ENCODE peak calls at places on chromosomes 4 and X, in ten cellular contexts. Q is IMR-90; G is CD8-positive, alpha-beta memory T cell; S is BE2C; L is transverse colon; B is fibroblast of lung; O is thyroid gland; N is GM23338; C is tibial artery; Y is stomach. Z is an unnamed sample. For H3K36me3, the result is how much of the 10 kb centered on the place peaks cover.

GRCh38 chr4:112947616-112948015 is 101.8 kb upstream of the ANK2 start:
- DNase-seq in Q (no peak), G (no peak), S (no peak), L (no peak), B (no peak), O (no peak), N (no peak), C (no peak), Y (no peak), Z (no peak)

GRCh38 chr4:99710681-99711345 is 53.2 kb upstream of the C4orf54 start:
- DNase-seq in Q (peak), G (no peak), S (no peak), L (no peak), B (no peak), O (no peak), N (no peak), C (no peak), Y (no peak), Z (no peak)

GRCh38 chr4:10762541-10762940 is 78.0 kb upstream of the CLNK start:
- DNase-seq in Q (peak), G (no peak), S (no peak), L (no peak), B (peak), O (peak), N (peak), C (no peak), Y (no peak), Z (no peak)

GRCh38 chr4:40183615-40184411 is 13.0 kb upstream of the RHOH start:
- DNase-seq in Q (no peak), G (no peak), S (no peak), L (no peak), B (peak), O (no peak), N (no peak), C (no peak), Y (no peak), Z (peak)

GRCh38 chr4:137125011-137125410 is 407.3 kb downstream of the PCDH18 start:
- DNase-seq in Q (peak), G (no peak), S (peak), L (no peak), B (peak), O (no peak), N (no peak), C (peak), Y (no peak), Z (no peak)

GRCh38 chr4:108030332-108030731 is 40.6 kb downstream of the HADH start:
- DNase-seq in Q (peak), G (peak), S (peak), L (peak), B (peak), O (peak), N (peak), C (no peak), Y (no peak), Z (peak)

GRCh38 chrX:134883134-134883700 is 107.6 kb upstream of the SMIM10 start:
- DNase-seq in Q (no peak), G (no peak), S (no peak), L (no peak), B (no peak), O (no peak), N (no peak), C (no peak), Y (no peak), Z (no peak)

GRCh38 chrX:1700757-1701156 is 85.9 kb downstream of the ASMT start:
- DNase-seq in Q (no peak), G (no peak), S (no peak), L (no peak), B (no peak), O (no peak), N (no peak), C (no peak), Y (no peak), Z (no peak)

GRCh38 chrX:49155243-49155899 is 7.2 kb upstream of the MAGIX start:
- DNase-seq in Q (peak), G (no peak), S (no peak), L (peak), B (peak), O (peak), N (peak), C (peak), Y (peak), Z (peak)

GRCh38 chr4:16791460-16791859 is 107.0 kb downstream of the LDB2 start:
- DNase-seq in Q (no peak), G (no peak), S (peak), L (no peak), B (no peak), O (no peak), N (no peak), C (no peak), Y (no peak), Z (no peak)

GRCh38 chr4:55363618-55364420 is 17.8 kb downstream of the SRD5A3 start:
- DNase-seq in Q (no peak), G (no peak), S (no peak), L (no peak), B (no peak), O (peak), N (no peak), C (no peak), Y (no peak), Z (no peak)

GRCh38 chrX:617891-618290 is 12.7 kb upstream of the SHOX start:
- DNase-seq in Q (no peak), G (no peak), S (no peak), L (no peak), B (no peak), O (no peak), N (no peak), C (no peak), Y (no peak), Z (no peak)

GRCh38 chr4:26803462-26803861 is 57.2 kb upstream of the STIM2 start:
- DNase-seq in Q (no peak), G (no peak), S (peak), L (no peak), B (peak), O (no peak), N (peak), C (no peak), Y (no peak), Z (no peak)

GRCh38 chrX:107712231-107713204 is 63.1 kb downstream of the TSC22D3 start:
- DNase-seq in Q (peak), G (peak), S (no peak), L (peak), B (peak), O (peak), N (no peak), C (peak), Y (no peak), Z (no peak)

GRCh38 chr4:172104534-172104933 is 291.3 kb downstream of the GALNTL6 start:
- DNase-seq in Q (peak), G (no peak), S (no peak), L (no peak), B (peak), O (no peak), N (no peak), C (no peak), Y (no peak), Z (no peak)

GRCh38 chrX:71131510-71131909 is 13.1 kb downstream of the MED12 start:
- DNase-seq in Q (no peak), G (no peak), S (no peak), L (no peak), B (no peak), O (no peak), N (no peak), C (no peak), Y (no peak), Z (no peak)
- H3K36me3 ChIP-seq in Q (half or more), G (under half), S (under half), L (under half), B (under half), O (under half), N (under half), C (half or more), Y (half or more), Z (half or more)

GRCh38 chr4:75497133-75497532 is 17.1 kb downstream of the RCHY1 start:
- DNase-seq in Q (peak), G (no peak), S (no peak), L (no peak), B (peak), O (no peak), N (no peak), C (no peak), Y (no peak), Z (no peak)

GRCh38 chr4:75495489-75495888 is 18.7 kb downstream of the RCHY1 start:
- DNase-seq in Q (no peak), G (no peak), S (no peak), L (no peak), B (no peak), O (no peak), N (no peak), C (no peak), Y (no peak), Z (no peak)

GRCh38 chr4:75502671-75503070 is 11.5 kb downstream of the RCHY1 start:
- DNase-seq in Q (no peak), G (no peak), S (no peak), L (no peak), B (no peak), O (no peak), N (no peak), C (no peak), Y (no peak), Z (no peak)

GRCh38 chr4:75498041-75498440 is 16.2 kb downstream of the RCHY1 start:
- DNase-seq in Q (no peak), G (no peak), S (no peak), L (no peak), B (peak), O (no peak), N (no peak), C (no peak), Y (no peak), Z (no peak)

GRCh38 chr4:75499900-75500299 is 14.3 kb downstream of the RCHY1 start:
- DNase-seq in Q (no peak), G (no peak), S (no peak), L (no peak), B (no peak), O (no peak), N (no peak), C (no peak), Y (no peak), Z (no peak)
- H3K36me3 ChIP-seq in Q (under half), G (under half), S (under half), L (under half), B (under half), O (under half), N (under half), C (under half), Y (half or more), Z (half or more)

GRCh38 chr4:168928875-168929274 is 81.2 kb downstream of the CBR4 start:
- DNase-seq in Q (no peak), G (no peak), S (no peak), L (no peak), B (no peak), O (no peak), N (no peak), C (no peak), Y (no peak), Z (no peak)
- H3K36me3 ChIP-seq in Q (under half), G (under half), S (under half), L (under half), B (under half), O (under half), N (under half), C (half or more), Y (half or more), Z (under half)

GRCh38 chrX:154366666-154367055 is 7.8 kb downstream of the FLNA start:
- DNase-seq in Q (no peak), G (no peak), S (no peak), L (no peak), B (no peak), O (no peak), N (no peak), C (no peak), Y (no peak), Z (no peak)
- H3K36me3 ChIP-seq in Q (half or more), G (under half), S (half or more), L (under half), B (under half), O (under half), N (under half), C (half or more), Y (half or more), Z (under half)

DNA sequence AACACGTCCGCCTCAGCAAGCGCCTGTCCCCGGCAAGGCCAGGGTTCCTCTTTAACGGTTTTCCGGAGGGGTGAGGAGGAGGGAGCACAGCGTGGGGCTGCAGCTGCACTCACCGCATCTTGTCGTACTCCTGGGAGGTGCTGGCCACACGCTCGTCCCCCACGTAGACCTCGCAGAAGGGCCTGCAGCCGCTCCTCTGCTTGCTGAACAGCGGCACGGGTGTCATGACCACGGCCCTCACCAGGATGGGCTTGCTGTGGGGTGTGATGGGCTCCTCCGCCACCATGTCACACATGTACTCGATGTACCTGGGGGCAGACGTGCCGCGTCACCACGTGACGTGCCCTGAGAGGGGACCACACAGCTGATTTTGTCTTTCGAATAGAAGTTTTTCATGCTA is 51.6 kb upstream of the CPLX1 start:
- DNase-seq in Q (no peak), G (no peak), S (no peak), L (no peak), B (no peak), O (no peak), N (no peak), C (no peak), Y (no peak), Z (no peak)
- H3K36me3 ChIP-seq in Q (half or more), G (under half), S (under half), L (under half), B (under half), O (under half), N (under half), C (half or more), Y (half or more), Z (half or more)